ENCODE peak calls at places on chromosomes 6 and 20, in four cellular contexts. Z is CD4-positive, alpha-beta T cell; W is AG09319; F is testis. S is an unnamed sample.

GRCh38 chr6:169968541-169969270 is 217.3 kb downstream of the ERMARD start:
- DNase-seq in F (no peak), Z (no peak), W (no peak), S (no peak)

GRCh38 chr6:113909224-113909856 is 52.2 kb downstream of the MARCKS start:
- DNase-seq in F (no peak), W (peak), Z (no peak), S (peak)

GRCh38 chr6:149478631-149479314 is 6.0 kb downstream of the ZC3H12D start:
- DNase-seq in W (no peak), F (no peak), Z (no peak), S (no peak)

GRCh38 chr20:10741060-10741459 is 67.3 kb upstream of the JAG1 start:
- DNase-seq in Z (no peak), W (no peak), F (no peak), S (no peak)

GRCh38 chr6:82616386-82617028 is 252.9 kb downstream of the TPBG start:
- DNase-seq in F (no peak), W (no peak), Z (no peak), S (no peak)

GRCh38 chr6:18034798-18035202 is 47.4 kb upstream of the KIF13A start:
- DNase-seq in W (no peak), F (no peak), Z (no peak), S (no peak)

GRCh38 chr6:33761922-33762629 is 15.4 kb upstream of the IP6K3 start:
- DNase-seq in F (peak), Z (peak), W (no peak), S (peak)

GRCh38 chr6:91387290-91388062 is 800.6 kb upstream of the MAP3K7 start:
- DNase-seq in W (no peak), Z (no peak), F (no peak), S (no peak)

GRCh38 chr6:37048851-37049734 is 43.6 kb downstream of the FGD2 start:
- DNase-seq in F (peak), W (no peak), Z (peak), S (no peak)

GRCh38 chr20:6566821-6567220 is 200.7 kb upstream of the BMP2 start:
- DNase-seq in F (no peak), Z (no peak), W (no peak), S (no peak)

GRCh38 chr20:61656198-61656597 is 404.1 kb downstream of the CDH4 start:
- DNase-seq in F (no peak), Z (no peak), W (no peak), S (no peak)

S was measured in putamen.